ENCODE peak calls at places on chromosomes 1 and 21, in ten cellular contexts. Y is endothelial cell; E is AG04450; M is heart left ventricle; B is BE2C; F is Peyer's patch; P is MM.1S; J is GM10248; Z is AG09319; V is CD8-positive, alpha-beta T cell. L is an unnamed sample.

GRCh38 chr1:62012821-62013220 is 181.8 kb upstream of the L1TD1 start:
- DNase-seq in Y (no peak), E (no peak), M (peak; percentile 37), B (no peak), F (no peak), P (no peak), J (no peak), Z (no peak), V (no peak), L (no peak)

GRCh38 chr1:47963568-47963973 is 33.6 kb downstream of the TRABD2B start:
- DNase-seq in Y (no peak), E (no peak), M (no peak), B (no peak), F (peak; percentile 81), P (no peak), J (no peak), Z (no peak), V (no peak), L (no peak)

GRCh38 chr1:76593614-76594013 is 273.7 kb upstream of the ST6GALNAC5 start:
- DNase-seq in Y (no peak), E (no peak), M (no peak), B (no peak), F (no peak), P (no peak), J (no peak), Z (no peak), V (no peak), L (no peak)

GRCh38 chr1:220734571-220735326 is 13.4 kb upstream of the MTARC2 start:
- DNase-seq in Y (no peak), E (peak; percentile 55), M (no peak), B (no peak), F (peak; percentile 54), P (no peak), J (no peak), Z (peak; percentile 16), V (no peak), L (peak; percentile 71)

GRCh38 chr1:168507271-168507670 is 36.5 kb downstream of the XCL2 start:
- DNase-seq in Y (no peak), E (no peak), M (no peak), B (no peak), F (no peak), P (no peak), J (no peak), Z (no peak), V (no peak), L (no peak)

GRCh38 chr1:13619909-13620308 is 36.3 kb downstream of the PDPN start:
- DNase-seq in Y (no peak), E (no peak), M (no peak), B (no peak), F (no peak), P (no peak), J (no peak), Z (no peak), V (no peak), L (peak; percentile 89)

GRCh38 chr1:163922743-163923186 is 601.0 kb downstream of the NUF2 start:
- DNase-seq in Y (no peak), E (no peak), M (no peak), B (no peak), F (no peak), P (no peak), J (no peak), Z (no peak), V (no peak), L (peak; percentile 23)

GRCh38 chr1:178530037-178530402 is 17.1 kb downstream of the TEX35 start:
- DNase-seq in Y (no peak), E (no peak), M (no peak), B (no peak), F (peak; percentile 81), P (no peak), J (no peak), Z (no peak), V (no peak), L (peak; percentile 93)

GRCh38 chr1:192545781-192546521 is 29.6 kb upstream of the RGS1 start:
- DNase-seq in Y (no peak), E (no peak), M (no peak), B (no peak), F (no peak), P (no peak), J (peak; percentile 24), Z (no peak), V (no peak), L (peak; percentile 18)

GRCh38 chr1:235503333-235504121 is 725 bp downstream of the B3GALNT2 start:
- DNase-seq in Y (peak; percentile 47), E (no peak), M (peak; percentile 66), B (peak; percentile 61), F (peak; percentile 81), P (peak; percentile 69), J (peak; percentile 47), Z (no peak), V (no peak), L (peak; percentile 76)

GRCh38 chr1:150268342-150268705 is 492 bp downstream of the APH1A start:
- DNase-seq in Y (peak; percentile 41), E (no peak), M (peak; percentile 35), B (no peak), F (peak; percentile 57), P (peak; percentile 82), J (no peak), Z (no peak), V (peak; percentile 48), L (peak; percentile 56)

GRCh38 chr1:46595127-46595526 is 8.9 kb downstream of the MKNK1 start:
- DNase-seq in Y (no peak), E (no peak), M (peak; percentile 84), B (no peak), F (peak; percentile 70), P (no peak), J (no peak), Z (no peak), V (no peak), L (no peak)

GRCh38 chr1:221832617-221833016 is 90.7 kb upstream of the DUSP10 start:
- DNase-seq in Y (no peak), E (no peak), M (peak; percentile 72), B (peak; percentile 75), F (no peak), P (no peak), J (no peak), Z (no peak), V (no peak), L (peak; percentile 98)

GRCh38 chr1:53087332-53088285 is 25.6 kb downstream of the PODN start:
- DNase-seq in Y (peak; percentile 48), E (no peak), M (peak; percentile 59), B (no peak), F (no peak), P (no peak), J (no peak), Z (no peak), V (no peak), L (no peak)

GRCh38 chr1:195733826-195734225 is 874.4 kb downstream of the KCNT2 start:
- DNase-seq in Y (no peak), E (no peak), M (no peak), B (peak; percentile 34), F (no peak), P (peak; percentile 31), J (no peak), Z (no peak), V (no peak), L (peak; percentile 33)
- TF ChIP-seq CTCF in Y (peak; percentile 59), E (peak; percentile 46), M (no peak), B (peak; percentile 72), F (peak; percentile 53), P (peak; percentile 51), J (peak; percentile 28), Z (peak; percentile 17), V (no peak), L (peak; percentile 37)

GRCh38 chr21:46097826-46098286 is at the start of gene COL6A2:
- DNase-seq in Y (peak; percentile 76), E (no peak), M (peak; percentile 79), B (peak; percentile 71), F (peak; percentile 62), P (no peak), J (peak; percentile 31), Z (no peak), V (peak; percentile 57), L (peak; percentile 16)

GRCh38 chr21:46100426-46100825 is 2.5 kb downstream of the COL6A2 start:
- DNase-seq in Y (no peak), E (no peak), M (no peak), B (no peak), F (no peak), P (no peak), J (no peak), Z (no peak), V (no peak), L (peak; percentile 20)

GRCh38 chr21:46100020-46100419 is 2.1 kb downstream of the COL6A2 start:
- DNase-seq in Y (no peak), E (no peak), M (no peak), B (no peak), F (no peak), P (no peak), J (no peak), Z (no peak), V (no peak), L (no peak)

GRCh38 chr21:46098303-46099141 is 610 bp downstream of the COL6A2 start:
- DNase-seq in Y (peak; percentile 31), E (no peak), M (peak; percentile 43), B (no peak), F (peak; percentile 43), P (no peak), J (peak; percentile 17), Z (no peak), V (peak; percentile 29), L (no peak)

GRCh38 chr21:46099476-46099875 is 1.6 kb downstream of the COL6A2 start:
- DNase-seq in Y (peak; percentile 19), E (no peak), M (peak; percentile 46), B (no peak), F (peak; percentile 54), P (no peak), J (no peak), Z (no peak), V (no peak), L (no peak)
- TF ChIP-seq CTCF in Y (no peak), E (peak; percentile 38), M (no peak), B (no peak), F (no peak), P (no peak), J (no peak), Z (peak; percentile 35), V (no peak), L (no peak)

GRCh38 chr1:182839209-182840065 is at the start of gene DHX9:
- DNase-seq in Y (peak; percentile 97), E (peak; percentile 68), M (peak; percentile 96), B (peak; percentile 98), F (peak; percentile 96), P (peak; percentile 95), J (peak; percentile 98), Z (peak; percentile 65), V (peak; percentile 98), L (peak; percentile 93)
- TF ChIP-seq CTCF in Y (no peak), E (peak; percentile 29), M (peak; percentile 30), B (peak; percentile 12), F (peak; percentile 29), P (peak; percentile 28), J (no peak), Z (no peak), V (peak; percentile 28), L (peak; percentile 17)

DNA sequence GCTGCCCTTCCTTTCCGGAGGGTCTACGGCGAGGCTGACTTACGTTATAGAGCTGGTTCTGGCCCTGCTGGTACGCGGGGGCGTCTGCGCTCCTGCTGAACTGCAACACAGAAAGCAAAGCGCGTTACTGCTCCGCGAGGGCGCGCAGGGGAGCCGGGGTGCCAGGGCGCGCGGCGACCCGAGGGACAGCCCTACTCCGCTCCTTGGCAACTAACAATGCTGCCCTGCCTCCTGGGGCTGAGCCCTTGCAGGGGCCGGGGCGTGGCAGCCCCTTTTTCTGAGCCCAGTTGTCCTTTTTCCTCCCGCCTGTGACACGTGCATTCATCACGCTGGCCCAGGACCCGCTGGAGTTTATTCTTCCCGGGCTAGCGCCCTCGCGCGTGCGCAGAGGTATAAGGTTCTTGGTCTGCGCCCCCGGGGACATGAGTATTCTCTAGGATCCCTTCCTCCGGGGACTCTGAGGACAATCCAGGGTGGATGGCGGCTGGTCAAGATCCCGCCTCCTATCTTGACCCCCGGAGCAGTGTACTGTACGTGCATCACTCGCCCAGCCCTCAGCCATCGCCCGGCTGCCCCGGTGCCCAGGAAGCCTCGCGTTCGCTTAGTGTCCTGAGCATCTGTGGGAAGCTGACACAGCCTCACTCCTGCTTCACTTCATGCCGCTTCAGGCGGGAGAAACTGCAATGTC is 78.9 kb downstream of the CD247 start:
- DNase-seq in Y (peak; percentile 53), E (no peak), M (no peak), B (peak; percentile 77), F (peak; percentile 59), P (peak; percentile 61), J (no peak), Z (no peak), V (peak; percentile 41), L (no peak)
- TF ChIP-seq CTCF in Y (no peak), E (peak; percentile 13), M (peak; percentile 27), B (peak; percentile 40), F (no peak), P (peak; percentile 33), J (peak; percentile 27), Z (peak; percentile 25), V (no peak), L (no peak)

L was measured in MCF 10A.